ENCODE peak calls at places on chromosome 18, in four cellular contexts. A is fibroblast of the aortic adventitia, E is endothelial cell of umbilical vein, J is body of pancreas. C is an unnamed sample.

GRCh38 chr18:28961669-28962228 is 784.8 kb upstream of the CDH2 start:
- DNase-seq in A (peak; percentile 18), E (peak; percentile 43), J (no peak), C (peak; percentile 9)

GRCh38 chr18:55641501-55641900 is 53.5 kb upstream of the TCF4 start:
- DNase-seq in A (no peak), E (no peak), J (no peak), C (no peak)

GRCh38 chr18:54411781-54412180 is 54.1 kb downstream of the C18orf54 start:
- DNase-seq in A (no peak), E (no peak), J (no peak), C (no peak)

GRCh38 chr18:5895886-5896740 is 791 bp upstream of the TMEM200C start:
- DNase-seq in A (no peak), E (no peak), J (peak; percentile 27), C (no peak)

GRCh38 chr18:70324897-70325296 is 36.1 kb downstream of the SOCS6 start:
- DNase-seq in A (no peak), E (no peak), J (no peak), C (no peak)

GRCh38 chr18:76450912-76451421 is 44.1 kb downstream of the ZNF516 start:
- DNase-seq in A (peak; percentile 81), E (peak; percentile 72), J (no peak), C (peak; percentile 54)

GRCh38 chr18:67728364-67728763 is 211.8 kb upstream of the DSEL start:
- DNase-seq in A (no peak), E (peak; percentile 36), J (no peak), C (no peak)

GRCh38 chr18:3283908-3284307 is 22.0 kb downstream of the MYL12B start:
- DNase-seq in A (no peak), E (no peak), J (no peak), C (no peak)

GRCh38 chr18:36297419-36298112 is at the start of gene FHOD3:
- DNase-seq in A (peak; percentile 47), E (peak; percentile 23), J (peak; percentile 77), C (peak; percentile 50)

GRCh38 chr18:72107647-72108046 is 436.5 kb downstream of the CBLN2 start:
- DNase-seq in A (no peak), E (peak; percentile 1), J (no peak), C (no peak)

GRCh38 chr18:59249186-59249774 is 24.0 kb downstream of the RAX start:
- DNase-seq in A (peak; percentile 95), E (peak; percentile 69), J (peak; percentile 73), C (peak; percentile 78)

GRCh38 chr18:62898359-62898758 is 183.0 kb downstream of the PHLPP1 start:
- DNase-seq in A (no peak), E (no peak), J (no peak), C (no peak)

GRCh38 chr18:72799106-72799505 is 68.7 kb downstream of the NETO1 start:
- DNase-seq in A (no peak), E (no peak), J (no peak), C (no peak)

GRCh38 chr18:55633032-55633431 is 45.0 kb upstream of the TCF4 start:
- DNase-seq in A (peak; percentile 64), E (no peak), J (no peak), C (no peak)

GRCh38 chr18:74963820-74964446 is 245.0 kb downstream of the PTGR3 start:
- DNase-seq in A (peak; percentile 67), E (peak; percentile 62), J (peak; percentile 50), C (peak; percentile 33)

GRCh38 chr18:32271649-32272324 is 81.9 kb downstream of the MEP1B start:
- DNase-seq in A (peak; percentile 72), E (peak; percentile 38), J (no peak), C (peak; percentile 25)

GRCh38 chr18:3447035-3447894 is 2.7 kb upstream of the TGIF1 start:
- DNase-seq in A (peak; percentile 92), E (peak; percentile 74), J (peak; percentile 61), C (peak; percentile 40)

GRCh38 chr18:27803957-27804356 is 373.0 kb downstream of the CDH2 start:
- DNase-seq in A (no peak), E (no peak), J (no peak), C (peak; percentile 48)

GRCh38 chr18:76434452-76434851 is 60.6 kb downstream of the ZNF516 start:
- DNase-seq in A (no peak), E (no peak), J (no peak), C (no peak)

GRCh38 chr18:519019-519879 is 18.7 kb upstream of the COLEC12 start:
- DNase-seq in A (peak; percentile 76), E (peak; percentile 81), J (peak; percentile 70), C (no peak)

GRCh38 chr18:26470011-26470637 is 78.2 kb downstream of the KCTD1 start:
- DNase-seq in A (no peak), E (no peak), J (no peak), C (no peak)

GRCh38 chr18:3319399-3319798 is 57.5 kb downstream of the MYL12B start:
- DNase-seq in A (no peak), E (peak; percentile 18), J (no peak), C (no peak)

GRCh38 chr18:79680100-79680879 is 687 bp downstream of the CTDP1 start:
- DNase-seq in A (peak; percentile 45), E (peak; percentile 41), J (peak; percentile 64), C (peak; percentile 38)
- TF ChIP-seq CTCF in A (no peak), E (no peak), J (no peak), C (peak; percentile 33)

DNA sequence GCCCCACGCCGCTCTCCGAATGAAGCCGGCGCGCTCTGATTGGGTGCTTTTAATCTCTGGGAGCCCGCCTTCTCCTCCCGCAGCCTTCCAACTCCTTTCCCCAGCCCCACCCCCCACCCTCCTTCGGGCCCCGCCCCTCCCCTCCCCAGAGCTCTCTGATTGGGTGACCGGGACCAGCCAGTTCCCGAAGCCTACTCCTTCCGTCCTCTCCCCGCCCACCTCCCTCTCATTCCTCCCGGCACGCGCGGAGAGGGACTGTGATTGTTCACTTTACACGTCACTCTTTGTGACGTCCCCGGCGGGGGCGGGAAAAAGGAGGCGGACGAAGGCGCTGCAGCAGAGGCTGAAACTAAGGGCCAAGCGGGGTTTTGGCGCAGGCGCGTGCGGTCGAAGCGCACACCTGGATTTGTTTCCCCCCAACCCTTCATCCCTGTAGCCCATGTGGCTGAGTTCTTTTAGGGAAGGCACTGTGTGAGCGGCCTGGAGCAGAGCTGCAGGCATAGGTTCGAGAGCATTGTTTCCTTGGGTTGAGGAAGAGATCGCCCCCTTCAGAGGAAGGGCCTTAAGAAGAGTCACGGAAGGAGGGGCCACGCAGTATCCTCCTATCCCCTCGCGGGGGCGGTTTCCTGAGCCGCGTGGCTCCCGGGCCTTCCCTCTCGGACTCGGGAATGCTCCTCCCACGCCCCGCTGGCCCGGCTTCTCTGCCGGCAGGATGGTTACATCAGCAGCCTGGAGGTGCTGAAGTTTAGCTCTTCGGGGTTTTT is at the start of gene MEX3C:
- DNase-seq in A (peak; percentile 99), E (peak; percentile 99), J (peak; percentile 99), C (peak; percentile 99)
- TF ChIP-seq CTCF in A (peak; percentile 37), E (peak; percentile 22), J (peak; percentile 38), C (peak; percentile 74)

GRCh38 chr18:12060182-12060870 is 33.3 kb upstream of the ANKRD62 start:
- DNase-seq in A (no peak), E (no peak), J (no peak), C (no peak)
- TF ChIP-seq CTCF in A (no peak), E (no peak), J (no peak), C (no peak)

DNA sequence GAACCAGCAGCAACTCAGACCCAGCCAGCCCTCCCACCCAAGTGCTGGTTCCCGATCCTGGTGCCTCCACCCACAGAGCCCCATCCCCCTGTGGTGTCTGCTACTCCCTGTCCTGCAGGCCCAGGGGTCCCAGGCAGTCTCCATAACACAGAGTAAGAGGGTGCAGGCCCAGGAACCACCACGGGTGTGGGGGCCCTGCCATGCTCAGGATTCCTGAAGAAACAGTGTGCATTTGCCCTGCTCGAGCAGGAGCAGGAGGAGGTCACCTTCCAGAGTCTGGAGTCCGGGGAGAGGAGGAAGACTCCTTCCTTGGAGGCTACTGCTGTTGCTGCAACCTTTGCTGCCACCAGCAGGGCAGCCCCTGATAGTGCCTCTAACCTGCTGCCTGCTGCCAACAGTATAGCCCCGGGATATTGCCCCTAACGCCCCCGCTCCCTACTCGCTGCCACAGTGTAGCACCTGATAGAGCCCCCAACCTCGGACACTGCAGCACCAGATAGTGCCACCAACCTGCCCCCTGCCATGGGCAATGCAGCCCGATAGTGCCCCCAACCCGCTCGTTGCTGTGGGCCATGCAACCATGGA is 46.8 kb upstream of the ANKRD62 start:
- DNase-seq in A (no peak), E (no peak), J (no peak), C (no peak)
- TF ChIP-seq CTCF in A (no peak), E (no peak), J (no peak), C (peak; percentile 14)

GRCh38 chr18:10035306-10035991 is 121.6 kb downstream of the VAPA start:
- DNase-seq in A (no peak), E (no peak), J (peak; percentile 87), C (peak; percentile 27)

GRCh38 chr18:10037181-10037580 is 123.4 kb downstream of the VAPA start:
- DNase-seq in A (no peak), E (no peak), J (no peak), C (no peak)

GRCh38 chr18:10040287-10041011 is 126.6 kb downstream of the VAPA start:
- DNase-seq in A (peak; percentile 74), E (peak; percentile 52), J (peak; percentile 77), C (no peak)

GRCh38 chr18:10036479-10036878 is 122.7 kb downstream of the VAPA start:
- DNase-seq in A (no peak), E (no peak), J (no peak), C (no peak)

DNA sequence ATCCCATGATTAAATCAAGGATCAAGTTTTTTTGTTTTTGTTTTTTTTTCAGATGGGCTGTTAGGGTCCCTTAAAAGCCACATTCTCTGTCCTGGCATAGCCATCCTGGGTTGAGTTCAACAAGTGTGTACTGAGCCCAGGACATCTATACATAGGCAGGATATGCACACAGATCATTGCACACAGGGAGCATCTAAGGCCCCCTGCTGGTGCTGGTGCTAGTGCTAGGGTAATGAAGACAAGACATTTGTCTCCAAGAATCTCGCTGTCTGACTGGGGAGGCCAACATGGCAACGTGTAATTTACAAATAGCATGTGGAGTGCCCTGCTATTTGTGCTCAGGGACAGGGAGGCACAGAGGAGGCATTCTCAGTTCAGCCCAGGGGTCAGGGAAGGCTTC is 124.5 kb downstream of the VAPA start:
- DNase-seq in A (no peak), E (no peak), J (no peak), C (no peak)
- TF ChIP-seq CTCF in A (no peak), E (no peak), J (no peak), C (peak; percentile 26)

DNA sequence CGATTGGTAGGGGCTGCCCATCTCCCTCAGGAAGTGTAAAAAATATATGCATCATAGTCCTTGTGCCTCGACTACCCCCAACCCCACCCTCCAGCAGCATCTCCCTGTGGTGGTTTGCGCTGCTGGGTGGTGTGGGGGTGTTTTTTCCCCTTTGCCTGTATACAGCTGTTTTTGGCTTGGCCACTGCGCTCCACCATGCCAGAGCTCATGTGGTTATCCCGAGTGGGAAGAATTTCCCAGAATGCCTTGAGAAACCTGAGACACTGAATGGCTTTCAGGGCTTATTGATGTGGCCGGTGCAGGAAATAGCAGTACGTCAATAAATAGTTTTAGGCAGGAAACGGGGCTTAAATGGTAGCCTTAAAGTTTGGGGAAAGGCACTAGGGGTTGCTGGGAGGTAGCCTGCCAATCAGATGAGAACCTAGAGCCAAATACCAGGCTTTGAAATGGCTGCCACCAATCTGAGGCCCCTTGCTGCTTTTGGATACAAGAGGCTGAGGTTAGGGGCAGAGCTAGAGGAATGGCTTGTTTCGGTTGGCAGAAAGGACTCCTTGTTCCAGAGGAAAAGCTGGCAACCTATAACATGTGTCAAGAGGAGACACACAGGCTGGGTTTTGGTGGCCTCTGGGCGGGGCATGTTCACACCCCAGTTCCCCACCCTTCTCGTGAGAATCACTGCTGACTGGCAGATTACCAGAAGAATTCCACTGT is 144.1 kb downstream of the SMAD7 start:
- DNase-seq in A (peak; percentile 54), E (no peak), J (no peak), C (no peak)
- TF ChIP-seq CTCF in A (no peak), E (no peak), J (no peak), C (no peak)

C was measured in HFFc6.